ENCODE peak calls at places on chromosomes 13 and 19, in nine cellular contexts. L is body of pancreas, W is breast epithelium, S is tibial nerve, B is NT2/D1, E is ovary, H is neuronal stem cell, J is stomach, I is left ventricle myocardium inferior. R is an unnamed sample.

GRCh38 chr19:41407271-41407670 is 9.7 kb downstream of the BCKDHA start:
- DNase-seq in L (peak; percentile 46), W (no peak), S (no peak), B (peak; percentile 30), E (no peak), H (no peak), J (no peak), I (no peak), R (no peak)

GRCh38 chr13:59358014-59358413 is 805.7 kb downstream of the DIAPH3 start:
- DNase-seq in L (peak; percentile 52), W (no peak), S (no peak), B (no peak), E (no peak), H (no peak), J (no peak), I (no peak), R (no peak)

GRCh38 chr13:50685491-50685890 is 158.0 kb downstream of the DLEU7 start:
- DNase-seq in L (peak; percentile 59), W (peak; percentile 57), S (peak; percentile 78), B (no peak), E (peak; percentile 33), H (no peak), J (peak; percentile 86), I (peak; percentile 87), R (no peak)

GRCh38 chr13:31213681-31214289 is 14.0 kb downstream of the B3GLCT start:
- DNase-seq in L (no peak), W (no peak), S (no peak), B (no peak), E (no peak), H (no peak), J (no peak), I (no peak), R (no peak)

GRCh38 chr19:29294343-29294811 is 81.4 kb upstream of the UQCRFS1 start:
- DNase-seq in L (no peak), W (no peak), S (no peak), B (no peak), E (no peak), H (no peak), J (no peak), I (no peak), R (no peak)

GRCh38 chr19:51407631-51408131 is 9.8 kb downstream of the SIGLEC10 start:
- DNase-seq in L (peak; percentile 25), W (no peak), S (no peak), B (no peak), E (no peak), H (no peak), J (peak; percentile 40), I (no peak), R (peak; percentile 27)

GRCh38 chr13:73820285-73820684 is 313.9 kb downstream of the KLF12 start:
- DNase-seq in L (no peak), W (no peak), S (no peak), B (no peak), E (no peak), H (no peak), J (no peak), I (no peak), R (no peak)

GRCh38 chr19:41480336-41480735 is 37.4 kb downstream of the ERICH4 start:
- DNase-seq in L (no peak), W (no peak), S (no peak), B (no peak), E (peak; percentile 42), H (no peak), J (no peak), I (no peak), R (no peak)

GRCh38 chr13:72029981-72030380 is 163.0 kb upstream of the DACH1 start:
- DNase-seq in L (no peak), W (no peak), S (no peak), B (no peak), E (no peak), H (no peak), J (no peak), I (no peak), R (no peak)

GRCh38 chr19:10219678-10220077 is 11.5 kb downstream of the S1PR2 start:
- DNase-seq in L (peak; percentile 13), W (no peak), S (no peak), B (peak; percentile 72), E (no peak), H (no peak), J (no peak), I (no peak), R (peak; percentile 38)

GRCh38 chr13:105037064-105037463 is 1498.4 kb downstream of the EFNB2 start:
- DNase-seq in L (no peak), W (no peak), S (no peak), B (no peak), E (no peak), H (no peak), J (no peak), I (no peak), R (no peak)

DNA sequence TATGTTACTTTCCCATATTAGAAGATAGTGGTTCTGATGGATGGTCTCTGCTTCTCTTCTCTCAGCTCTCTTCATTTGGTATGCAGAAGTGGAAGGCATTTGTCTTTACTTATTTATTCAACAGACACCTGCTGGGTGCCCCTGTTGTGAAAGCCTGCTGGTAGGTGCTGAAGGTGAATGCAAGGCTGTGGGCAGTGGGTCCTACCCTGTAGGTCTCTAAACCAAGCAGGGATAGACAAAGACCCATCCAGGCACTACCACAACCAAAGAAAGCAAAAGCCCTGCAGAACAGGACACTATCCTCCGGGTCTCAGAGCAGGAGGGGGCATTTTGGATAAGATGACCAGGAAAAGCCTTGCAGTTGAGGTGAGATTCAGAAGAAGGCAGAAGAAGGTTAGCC is 106.1 kb downstream of the STARD13 start:
- DNase-seq in L (no peak), W (no peak), S (no peak), B (no peak), E (no peak), H (no peak), J (no peak), I (no peak), R (no peak)
- H3K4me1 ChIP-seq in L (peaks cover 78% of the 10 kb centered on the region), W (no peaks in the 10 kb centered on the region), S (peaks cover 71% of the 10 kb centered on the region), B (no peaks in the 10 kb centered on the region), E (peaks cover 23% of the 10 kb centered on the region), H (peaks cover 3% of the 10 kb centered on the region), J (peaks cover 65% of the 10 kb centered on the region), I (peaks cover 87% of the 10 kb centered on the region), R (no peaks in the 10 kb centered on the region)

GRCh38 chr19:47309608-47310007 is at the start of gene C5AR1:
- DNase-seq in L (peak; percentile 62), W (no peak), S (no peak), B (no peak), E (no peak), H (no peak), J (no peak), I (peak; percentile 41), R (no peak)
- H3K4me3 ChIP-seq in L (no peak within 1 kb of the TSS), W (peak within 1 kb of the TSS; percentile 33), S (peak within 1 kb of the TSS; percentile 43), B (no peak within 1 kb of the TSS), E (no peak within 1 kb of the TSS), H (no peak within 1 kb of the TSS), J (peak within 1 kb of the TSS; percentile 39), I (peak within 1 kb of the TSS; percentile 35), R (no peak within 1 kb of the TSS)

GRCh38 chr13:80654638-80655249 is 313.8 kb upstream of the SPRY2 start:
- DNase-seq in L (no peak), W (no peak), S (no peak), B (no peak), E (no peak), H (no peak), J (no peak), I (no peak), R (no peak)

DNA sequence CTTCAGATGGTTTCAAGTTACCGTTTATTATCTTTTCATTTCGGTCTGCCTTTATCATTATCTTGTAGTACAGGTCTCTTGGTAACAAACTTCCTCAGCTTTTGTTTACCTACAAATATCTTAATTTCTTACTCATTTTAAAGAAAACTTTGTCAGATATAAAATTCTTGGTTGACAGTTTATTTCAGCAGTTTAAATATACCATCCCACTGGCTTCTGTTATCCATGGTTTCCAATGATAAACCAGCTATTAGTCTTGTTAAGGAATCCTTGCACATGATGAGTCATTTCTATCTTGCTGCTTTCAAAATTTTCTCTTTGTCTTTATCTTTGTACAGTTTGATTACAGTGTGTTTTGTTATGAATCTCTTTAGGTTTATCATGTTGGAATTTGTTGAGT is 308.3 kb upstream of the SPRY2 start:
- DNase-seq in L (no peak), W (no peak), S (no peak), B (no peak), E (no peak), H (no peak), J (no peak), I (no peak), R (no peak)
- H3K4me1 ChIP-seq in L (no peaks in the 10 kb centered on the region), W (no peaks in the 10 kb centered on the region), S (no peaks in the 10 kb centered on the region), B (no peaks in the 10 kb centered on the region), E (no peaks in the 10 kb centered on the region), H (peaks cover 4% of the 10 kb centered on the region), J (no peaks in the 10 kb centered on the region), I (no peaks in the 10 kb centered on the region), R (no peaks in the 10 kb centered on the region)

GRCh38 chr19:7852851-7853759 is 21.1 kb downstream of the PRR36 start:
- DNase-seq in L (peak; percentile 97), W (peak; percentile 74), S (no peak), B (no peak), E (peak; percentile 82), H (peak; percentile 72), J (peak; percentile 87), I (peak; percentile 54), R (peak; percentile 48)

GRCh38 chr19:7855426-7856276 is 18.5 kb downstream of the PRR36 start:
- DNase-seq in L (no peak), W (no peak), S (no peak), B (no peak), E (no peak), H (no peak), J (no peak), I (no peak), R (no peak)

GRCh38 chr19:7856277-7856581 is 18.0 kb downstream of the PRR36 start:
- DNase-seq in L (no peak), W (no peak), S (no peak), B (no peak), E (no peak), H (no peak), J (no peak), I (no peak), R (no peak)

GRCh38 chr19:7851623-7852500 is 21.8 kb downstream of the EVI5L start:
- DNase-seq in L (no peak), W (no peak), S (no peak), B (no peak), E (no peak), H (no peak), J (no peak), I (no peak), R (no peak)

DNA sequence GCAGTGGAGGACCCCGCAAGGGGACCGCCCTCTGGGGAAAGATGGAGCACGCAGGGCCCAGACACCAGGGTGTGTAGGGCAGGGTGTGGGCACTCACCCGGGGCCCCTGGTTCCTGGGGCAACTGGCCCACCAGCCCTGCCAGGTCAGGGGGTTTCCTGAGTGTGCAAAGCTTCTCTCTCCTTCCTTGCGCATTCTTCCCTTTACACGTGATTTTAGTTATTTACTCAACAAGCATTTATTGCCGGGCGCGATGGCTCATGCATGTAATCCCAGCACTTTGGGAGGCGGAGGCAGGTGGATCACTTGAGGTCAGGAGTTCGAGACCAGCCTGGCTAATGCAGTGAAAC is 20.5 kb downstream of the PRR36 start:
- DNase-seq in L (peak; percentile 42), W (no peak), S (no peak), B (no peak), E (no peak), H (no peak), J (no peak), I (no peak), R (no peak)
- H3K4me3 ChIP-seq in L (no peak overlapping the region), W (no peak overlapping the region), S (no peak overlapping the region), B (no peak overlapping the region), E (no peak overlapping the region), H (no peak overlapping the region), J (no peak overlapping the region), I (no peak overlapping the region), R (no peak overlapping the region)

R was measured in CD4-positive, alpha-beta memory T cell.